ENCODE peak calls at places on chromosomes 2 and 18, in four cellular contexts. G is AG04449, S is A549, H is psoas muscle. D is an unnamed sample.

GRCh38 chr2:86193901-86194567 is 1.2 kb downstream of the IMMT start:
- DNase-seq in S (no peak), H (no peak), G (no peak), D (no peak)

GRCh38 chr2:191637182-191638078 is 40.5 kb upstream of the NABP1 start:
- DNase-seq in H (no peak), G (no peak), S (peak), D (no peak)

GRCh38 chr18:3400567-3401296 is 49.2 kb upstream of the TGIF1 start:
- DNase-seq in S (no peak), G (no peak), H (no peak), D (no peak)

GRCh38 chr2:85250045-85250444 is 77.7 kb downstream of the TGOLN2 start:
- DNase-seq in G (no peak), H (no peak), S (no peak), D (no peak)

GRCh38 chr2:19369341-19369955 is 11.0 kb upstream of the OSR1 start:
- DNase-seq in G (no peak), H (no peak), S (no peak), D (no peak)

GRCh38 chr2:175726213-175726612 is 275.9 kb downstream of the LNPK start:
- DNase-seq in G (peak), H (no peak), S (no peak), D (no peak)

GRCh38 chr2:64770781-64771334 is 117.1 kb upstream of the SERTAD2 start:
- DNase-seq in S (no peak), G (peak), H (peak), D (no peak)

GRCh38 chr2:118177318-118177717 is 89.0 kb downstream of the INSIG2 start:
- DNase-seq in G (no peak), H (no peak), S (no peak), D (no peak)

GRCh38 chr18:54112356-54112755 is 112.1 kb downstream of the MBD2 start:
- DNase-seq in H (no peak), G (no peak), S (no peak), D (no peak)

GRCh38 chr2:26911911-26912861 is 58.3 kb upstream of the MAPRE3 start:
- DNase-seq in S (no peak), G (no peak), H (no peak), D (no peak)

GRCh38 chr2:15668611-15669305 is 77.1 kb downstream of the DDX1 start:
- DNase-seq in S (no peak), G (peak), H (no peak), D (no peak)

GRCh38 chr18:36786686-36787085 is 42.1 kb downstream of the TPGS2 start:
- DNase-seq in H (peak), S (no peak), G (peak), D (peak)

GRCh38 chr2:71831208-71831577 is 316.5 kb downstream of the CYP26B1 start:
- DNase-seq in S (peak), H (peak), G (peak), D (no peak)

GRCh38 chr18:54130631-54131030 is 93.8 kb downstream of the MBD2 start:
- DNase-seq in S (no peak), H (no peak), G (no peak), D (no peak)

GRCh38 chr18:49459404-49460171 is 857 bp downstream of the DYM start:
- DNase-seq in G (no peak), H (no peak), S (peak), D (no peak)

GRCh38 chr2:101175991-101176390 is 24.8 kb upstream of the TBC1D8 start:
- DNase-seq in G (no peak), H (no peak), S (no peak), D (no peak)

GRCh38 chr2:28321426-28321825 is 71.2 kb upstream of the FOSL2 start:
- DNase-seq in S (no peak), G (peak), H (no peak), D (no peak)

GRCh38 chr2:69565431-69565839 is 78.1 kb downstream of the AAK1 start:
- DNase-seq in H (peak), S (peak), G (no peak), D (peak)

GRCh38 chr2:128559533-128560515 is 241.2 kb upstream of the HS6ST1 start:
- DNase-seq in S (no peak), G (no peak), H (no peak), D (no peak)

GRCh38 chr2:110677080-110677479 is 783 bp downstream of the BUB1 start:
- DNase-seq in H (no peak), G (no peak), S (no peak), D (no peak)
- H3K4me3 ChIP-seq in H (no peak), G (peak), S (peak), D (no peak)

GRCh38 chr2:75405000-75405399 is 155.7 kb downstream of the EVA1A start:
- DNase-seq in G (no peak), S (no peak), H (no peak), D (no peak)
- H3K4me3 ChIP-seq in G (no peak), S (no peak), H (no peak), D (no peak)

DNA sequence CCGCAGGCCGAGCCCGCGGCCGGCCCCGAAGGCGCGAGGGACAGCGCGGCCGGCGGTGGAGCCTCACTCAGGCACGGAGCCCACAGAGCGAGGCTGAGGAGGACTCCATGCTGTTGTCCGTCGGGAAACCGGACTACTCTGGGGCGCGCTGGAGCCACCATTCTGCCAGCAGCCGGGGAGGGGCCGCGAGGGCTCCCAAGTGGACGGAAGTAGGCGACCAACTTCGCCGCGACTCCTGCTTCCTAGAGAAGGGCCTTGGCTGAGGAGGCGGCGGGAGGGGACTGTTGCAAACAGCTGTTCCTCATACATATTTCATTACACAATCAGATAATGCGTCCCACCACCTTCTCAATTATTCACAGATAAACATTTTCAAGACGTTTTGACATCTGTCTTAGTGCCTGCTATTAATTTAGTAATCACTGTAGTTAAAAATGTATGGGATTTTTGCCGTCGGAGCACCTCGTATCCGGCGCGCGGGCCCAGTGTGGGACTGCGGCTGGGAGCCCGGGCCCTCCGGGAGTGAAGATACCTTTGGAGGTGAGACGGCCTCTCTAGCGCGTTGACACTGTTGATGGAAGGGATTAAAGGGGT is 11.7 kb upstream of the SIX3 start:
- DNase-seq in S (no peak), G (no peak), H (no peak), D (peak)
- H3K4me3 ChIP-seq in S (no peak), G (no peak), H (no peak), D (peak)

GRCh38 chr2:196480653-196481322 is 158.7 kb upstream of the CCDC150 start:
- DNase-seq in G (no peak), S (no peak), H (no peak), D (no peak)

GRCh38 chr2:196478588-196478987 is 160.9 kb upstream of the CCDC150 start:
- DNase-seq in G (no peak), H (no peak), S (no peak), D (no peak)

GRCh38 chr2:196479350-196479749 is 160.2 kb upstream of the CCDC150 start:
- DNase-seq in H (no peak), G (peak), S (no peak), D (no peak)

GRCh38 chr2:196482119-196483065 is 157.1 kb upstream of the CCDC150 start:
- DNase-seq in G (no peak), S (no peak), H (no peak), D (no peak)

GRCh38 chr2:196481323-196481695 is 158.2 kb upstream of the CCDC150 start:
- DNase-seq in H (no peak), S (no peak), G (peak), D (no peak)
- H3K4me3 ChIP-seq in H (no peak), S (no peak), G (no peak), D (no peak)

GRCh38 chr18:47926101-47926850 is 4.2 kb downstream of the SMAD2 start:
- DNase-seq in H (no peak), G (no peak), S (no peak), D (no peak)

GRCh38 chr18:47930086-47930843 is at the start of gene SMAD2:
- DNase-seq in S (peak), G (no peak), H (peak), D (peak)

GRCh38 chr18:47930844-47931706 is 616 bp upstream of the SMAD2 start:
- DNase-seq in S (peak), G (peak), H (peak), D (peak)

GRCh38 chr18:47929681-47930085 is 776 bp downstream of the SMAD2 start:
- DNase-seq in H (no peak), S (no peak), G (no peak), D (no peak)

DNA sequence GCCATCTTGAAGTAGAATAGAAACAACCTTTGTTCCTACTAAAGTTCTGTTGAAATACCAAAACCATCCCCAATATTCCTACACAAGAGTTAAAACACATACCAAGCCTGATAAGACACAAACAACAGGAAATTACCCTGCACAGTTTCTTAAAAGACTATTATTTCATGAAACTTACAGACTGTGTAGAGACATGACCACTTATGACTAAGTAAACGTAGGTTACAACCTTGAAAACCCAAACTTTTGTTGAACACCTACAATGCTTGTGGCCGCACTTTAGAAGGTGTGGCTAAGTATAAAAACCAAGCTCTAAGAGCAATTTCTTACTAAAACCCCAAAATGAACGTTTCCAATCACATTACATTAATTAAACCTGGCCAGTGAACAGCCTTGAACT is 2.0 kb downstream of the SMAD2 start:
- DNase-seq in S (no peak), H (no peak), G (no peak), D (no peak)
- H3K4me3 ChIP-seq in S (peak), H (peak), G (peak), D (peak)

DNA sequence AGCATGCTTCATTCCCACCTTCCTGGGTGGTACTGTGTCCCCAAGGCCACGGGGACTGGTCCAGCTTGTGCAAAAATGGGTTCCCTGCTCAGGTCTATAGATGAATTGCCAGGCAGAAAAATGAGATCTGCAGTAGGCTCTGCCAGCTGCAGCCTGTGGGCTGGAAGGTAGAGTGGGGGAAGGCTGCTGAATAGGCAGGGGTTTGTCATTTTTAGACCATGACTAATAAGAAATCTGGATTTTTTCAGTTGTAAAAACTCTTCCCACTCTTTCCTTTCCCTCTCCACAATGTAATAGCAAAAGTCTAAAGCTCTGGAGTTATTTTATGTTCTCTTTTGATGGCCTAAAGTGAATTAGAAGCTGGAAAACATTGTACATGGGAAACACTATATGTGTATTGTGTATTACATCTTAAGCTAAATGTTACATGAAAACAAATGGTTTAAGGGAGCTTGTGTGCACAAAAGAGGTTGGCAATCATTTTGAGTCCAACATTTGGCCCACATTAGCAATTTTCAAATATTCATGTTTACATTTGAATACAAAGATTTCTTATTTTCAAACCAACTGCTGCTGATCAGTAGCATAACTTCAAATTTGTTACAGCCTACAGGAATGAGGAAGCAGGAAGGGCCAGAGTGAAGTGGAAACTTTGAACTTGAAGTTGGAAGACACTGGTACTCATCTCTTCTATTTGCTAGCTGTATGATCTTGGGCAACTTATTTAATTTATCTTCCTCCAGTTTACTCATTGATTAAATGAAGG is 407.1 kb downstream of the SLC4A3 start:
- DNase-seq in G (no peak), H (no peak), S (no peak), D (no peak)
- H3K4me3 ChIP-seq in G (no peak), H (no peak), S (no peak), D (no peak)

GRCh38 chr2:61787941-61788340 is 65.9 kb downstream of the FAM161A start:
- DNase-seq in G (no peak), H (no peak), S (no peak), D (no peak)
- H3K4me3 ChIP-seq in G (no peak), H (no peak), S (no peak), D (no peak)

DNA sequence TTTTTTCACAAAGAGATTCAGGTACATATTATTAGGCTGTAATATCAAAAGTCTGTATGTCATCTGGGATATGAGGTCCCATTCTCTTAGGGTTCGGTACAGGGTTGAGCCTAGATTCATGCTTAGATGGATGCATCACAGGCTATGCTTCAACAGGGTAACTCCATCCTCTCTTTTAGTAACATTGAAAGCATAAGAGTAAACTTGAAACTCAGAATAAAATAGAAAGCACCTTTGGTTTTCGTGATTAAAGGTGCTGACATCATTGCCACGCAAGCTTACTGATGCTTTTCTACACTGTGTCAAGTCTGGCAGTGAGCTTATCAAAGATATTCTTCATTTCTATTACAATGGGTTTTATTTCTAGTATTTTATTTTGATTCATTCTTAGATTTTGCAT is 419.1 kb upstream of the DSEL start:
- DNase-seq in S (no peak), G (no peak), H (no peak), D (no peak)
- H3K4me3 ChIP-seq in S (no peak), G (no peak), H (no peak), D (no peak)

GRCh38 chr2:130728549-130729310 is at the start of gene GPR148:
- DNase-seq in S (no peak), G (no peak), H (no peak), D (no peak)
- H3K4me3 ChIP-seq in S (peak), G (no peak), H (peak), D (peak)